ENCODE peak calls at places on chromosomes 5 and 9, in four cellular contexts. J, T, U and B are unnamed samples.

GRCh38 chr5:561408-561807 is 37.2 kb upstream of the SLC9A3 start:
- DNase-seq in J (peak; percentile 10), T (no peak), U (no peak), B (no peak)

GRCh38 chr5:52922384-52922783 is 66.8 kb upstream of the ITGA2 start:
- DNase-seq in J (no peak), T (no peak), U (no peak), B (no peak)

GRCh38 chr9:16052146-16052545 is 499.3 kb downstream of the CCDC171 start:
- DNase-seq in J (no peak), T (no peak), U (no peak), B (no peak)

GRCh38 chr9:93207326-93207814 is 23.4 kb downstream of the WNK2 start:
- DNase-seq in J (peak; percentile 73), T (no peak), U (no peak), B (peak; percentile 70)

GRCh38 chr9:105883847-105884246 is 189.5 kb downstream of the TMEM38B start:
- DNase-seq in J (no peak), T (no peak), U (no peak), B (no peak)

GRCh38 chr5:170614071-170614490 is 110.3 kb downstream of the KCNIP1 start:
- DNase-seq in J (no peak), T (no peak), U (no peak), B (no peak)

GRCh38 chr5:147490989-147491388 is 18.9 kb downstream of the DPYSL3 start:
- DNase-seq in J (no peak), T (no peak), U (no peak), B (no peak)

GRCh38 chr5:152625696-152626095 is 220.6 kb upstream of the NMUR2 start:
- DNase-seq in J (no peak), T (no peak), U (no peak), B (no peak)

GRCh38 chr5:139552893-139553575 is 8.1 kb upstream of the UBE2D2 start:
- DNase-seq in J (no peak), T (no peak), U (no peak), B (no peak)

GRCh38 chr9:105921057-105921721 is 226.8 kb downstream of the TMEM38B start:
- DNase-seq in J (no peak), T (no peak), U (no peak), B (no peak)

GRCh38 chr5:133824661-133825254 is 143.7 kb downstream of the C5orf15 start:
- DNase-seq in J (no peak), T (no peak), U (no peak), B (no peak)

GRCh38 chr5:93915142-93915553 is 173.7 kb upstream of the POU5F2 start:
- DNase-seq in J (no peak), T (no peak), U (no peak), B (no peak)

GRCh38 chr5:126633552-126633951 is 32.8 kb downstream of the PHAX start:
- DNase-seq in J (no peak), T (no peak), U (no peak), B (no peak)

GRCh38 chr5:116872986-116873385 is 298.4 kb upstream of the SEMA6A start:
- DNase-seq in J (no peak), T (no peak), U (no peak), B (no peak)

GRCh38 chr5:16819522-16820167 is 116.4 kb downstream of the MYO10 start:
- DNase-seq in J (no peak), T (no peak), U (no peak), B (no peak)

GRCh38 chr5:104909803-104910202 is 1347.2 kb upstream of the NUDT12 start:
- DNase-seq in J (no peak), T (no peak), U (no peak), B (no peak)

GRCh38 chr5:33641722-33642505 is 201.1 kb downstream of the TARS1 start:
- DNase-seq in J (no peak), T (no peak), U (no peak), B (no peak)

GRCh38 chr9:2291980-2292704 is 277.0 kb downstream of the SMARCA2 start:
- DNase-seq in J (no peak), T (no peak), U (no peak), B (no peak)

GRCh38 chr5:157222506-157223230 is 42.0 kb downstream of the ITK start:
- DNase-seq in J (no peak), T (no peak), U (no peak), B (no peak)

GRCh38 chr5:173885481-173886010 is 2.6 kb upstream of the CPEB4 start:
- DNase-seq in J (no peak), T (peak; percentile 38), U (no peak), B (no peak)

GRCh38 chr5:173321886-173322285 is 6.3 kb downstream of the STC2 start:
- DNase-seq in J (no peak), T (no peak), U (no peak), B (no peak)

GRCh38 chr9:99922711-99923030 is 16.2 kb downstream of the STX17 start:
- DNase-seq in J (no peak), T (no peak), U (no peak), B (no peak)

GRCh38 chr5:81315336-81315735 is 13.9 kb downstream of the ZCCHC9 start:
- DNase-seq in J (no peak), T (no peak), U (no peak), B (no peak)

GRCh38 chr9:121321039-121321503 is 49.0 kb downstream of the STOM start:
- DNase-seq in J (no peak), T (no peak), U (no peak), B (no peak)

GRCh38 chr9:129253820-129254381 is 75.8 kb upstream of the IER5L start:
- DNase-seq in J (peak; percentile 85), T (no peak), U (no peak), B (peak; percentile 94)

GRCh38 chr5:95350631-95351030 is 40.5 kb upstream of the FAM81B start:
- DNase-seq in J (no peak), T (no peak), U (no peak), B (no peak)

GRCh38 chr5:89729623-89730390 is 679.7 kb downstream of the CETN3 start:
- DNase-seq in J (no peak), T (no peak), U (no peak), B (no peak)

GRCh38 chr5:113292535-113292934 is 142.3 kb downstream of the TSSK1B start:
- DNase-seq in J (no peak), T (no peak), U (no peak), B (no peak)

GRCh38 chr5:113293613-113294340 is 141.0 kb downstream of the TSSK1B start:
- DNase-seq in J (no peak), T (no peak), U (no peak), B (no peak)

GRCh38 chr5:113293068-113293571 is 141.7 kb downstream of the TSSK1B start:
- DNase-seq in J (no peak), T (no peak), U (no peak), B (no peak)

GRCh38 chr5:113295111-113295539 is 139.7 kb downstream of the TSSK1B start:
- DNase-seq in J (no peak), T (no peak), U (no peak), B (no peak)

GRCh38 chr5:113294341-113295110 is 140.3 kb downstream of the TSSK1B start:
- DNase-seq in J (peak; percentile 94), T (peak; percentile 70), U (peak; percentile 13), B (peak; percentile 90)
- TF ChIP-seq POLR2A in J (no peak), T (peak; percentile 54), U (peak; percentile 89), B (peak; percentile 66)

DNA sequence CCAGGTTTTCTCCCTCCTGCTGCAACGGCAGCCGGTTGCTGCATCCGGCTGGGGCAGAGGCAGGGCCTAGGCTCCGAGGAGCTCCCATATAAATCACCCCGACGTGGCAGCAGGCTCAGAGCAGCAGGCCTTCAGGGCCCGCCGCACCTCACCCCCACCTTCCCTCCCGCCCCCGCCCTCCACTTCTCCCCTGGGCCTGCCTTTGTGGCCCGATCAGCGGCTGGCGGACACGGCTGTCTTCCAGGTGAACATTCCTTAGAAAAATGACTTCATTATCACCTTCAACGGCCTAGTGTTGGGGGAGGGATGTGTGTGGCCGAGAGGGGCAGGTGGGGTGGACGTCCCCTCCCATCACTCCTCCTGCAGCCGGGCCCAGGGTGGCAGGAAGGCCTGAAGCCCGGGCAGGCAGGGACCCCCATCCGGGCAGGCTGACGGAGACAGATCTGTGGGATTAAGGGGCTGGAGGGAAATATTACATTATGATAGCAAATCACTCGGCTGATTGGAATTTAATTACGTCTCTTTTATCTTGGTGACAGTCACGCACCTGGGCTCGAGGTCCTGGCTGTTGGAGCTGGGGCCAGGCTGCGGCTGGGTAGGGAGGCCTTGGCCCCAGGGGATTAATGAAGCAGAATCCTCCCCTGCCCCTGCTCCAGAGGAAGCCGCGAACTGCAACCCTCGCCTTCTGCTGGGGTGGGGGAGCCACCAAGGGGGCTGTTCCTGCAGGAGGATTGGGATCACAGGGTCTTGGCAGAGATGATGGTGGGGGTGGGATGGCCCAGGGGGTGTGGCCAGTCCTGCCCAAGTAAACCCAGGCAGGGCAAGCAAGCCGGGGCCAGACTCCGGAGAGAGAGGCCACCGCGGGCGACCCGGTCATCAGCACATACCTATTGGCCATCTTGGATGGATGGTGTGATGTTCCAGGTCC is 38.4 kb upstream of the RXRA start:
- DNase-seq in J (no peak), T (no peak), U (no peak), B (no peak)
- H3K4me1 ChIP-seq in J (peaks cover 9% of the 10 kb centered on the region), T (no peaks in the 10 kb centered on the region), U (peaks cover 12% of the 10 kb centered on the region), B (peaks cover 11% of the 10 kb centered on the region)

DNA sequence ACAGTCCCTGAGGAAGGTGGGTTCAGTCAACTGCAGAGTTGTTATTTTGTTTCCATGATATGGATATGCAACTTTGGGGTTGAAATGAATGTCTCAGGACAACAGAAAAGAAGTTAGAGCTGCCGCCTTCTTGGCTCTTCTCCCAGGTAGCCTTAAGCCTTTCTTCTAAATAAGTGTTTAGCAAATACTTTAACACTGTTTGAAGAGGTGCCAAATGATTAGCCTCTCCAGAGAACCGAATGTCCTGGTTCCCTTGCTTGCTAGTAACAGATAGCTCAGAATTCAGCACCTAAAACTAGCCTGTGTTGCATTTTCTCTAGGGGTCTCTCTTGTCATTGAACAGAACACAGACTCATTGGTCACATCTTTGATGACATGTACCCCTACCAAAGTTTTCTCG is 127.7 kb upstream of the PIK3R1 start:
- DNase-seq in J (no peak), T (no peak), U (no peak), B (peak; percentile 65)
- H3K27ac ChIP-seq in J (no peak overlapping the region), T (no peak overlapping the region), U (peak overlapping the region; percentile 19), B (peak overlapping the region; percentile 15)

GRCh38 chr5:62305358-62305714 is 670 bp upstream of the KIF2A start:
- DNase-seq in J (no peak), T (no peak), U (no peak), B (no peak)

GRCh38 chr5:62308439-62308838 is 2.4 kb downstream of the KIF2A start:
- DNase-seq in J (no peak), T (no peak), U (no peak), B (no peak)

GRCh38 chr5:62305715-62306493 is at the start of gene KIF2A:
- DNase-seq in J (peak; percentile 92), T (peak; percentile 83), U (peak; percentile 66), B (peak; percentile 92)

GRCh38 chr5:62307364-62307689 is 1.3 kb downstream of the KIF2A start:
- DNase-seq in J (no peak), T (no peak), U (no peak), B (no peak)

DNA sequence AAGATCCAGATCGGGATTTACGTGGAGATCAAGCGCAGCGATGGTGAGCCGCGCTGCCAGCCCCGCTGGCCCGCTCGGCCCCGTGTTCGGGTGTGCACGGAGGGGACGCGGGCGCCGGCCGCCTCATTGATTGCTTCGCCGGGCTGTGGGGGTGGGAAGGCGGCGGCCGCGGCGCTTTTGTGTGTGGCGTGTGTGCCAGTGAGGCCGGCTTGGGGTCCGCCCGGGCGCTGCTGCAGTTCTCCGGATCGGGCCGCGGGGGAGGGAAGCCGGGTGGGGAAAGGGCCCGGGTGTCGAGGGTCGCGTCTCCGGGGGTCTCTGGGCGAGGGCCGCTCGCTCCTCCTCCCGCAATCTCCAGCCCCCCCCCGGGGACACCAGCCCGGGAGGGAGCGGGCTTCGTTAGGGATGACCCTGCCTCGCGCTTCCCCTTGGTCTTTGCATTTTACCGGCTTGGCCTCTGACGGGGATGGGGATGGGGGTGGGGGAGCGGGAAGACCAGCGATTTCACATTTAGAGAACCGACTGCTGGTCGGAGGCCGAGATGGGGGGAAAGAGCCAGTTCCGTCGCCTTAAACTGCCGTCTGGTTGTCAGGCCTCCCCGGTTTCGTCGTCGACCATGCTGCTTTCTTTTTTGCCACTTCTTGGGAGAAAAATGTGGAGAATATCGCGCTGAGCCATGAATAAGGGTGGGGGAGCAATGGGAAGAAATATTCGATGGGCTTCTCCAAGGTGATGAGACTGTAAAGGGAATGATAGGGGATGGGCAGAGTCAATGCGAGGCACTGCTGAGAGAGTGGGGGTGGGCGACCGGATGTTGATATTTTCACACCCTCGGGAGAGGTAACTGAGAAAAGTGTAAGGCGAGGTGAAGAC is 723 bp downstream of the KIF2A start:
- DNase-seq in J (no peak), T (peak; percentile 76), U (no peak), B (peak; percentile 53)
- TF ChIP-seq POLR2A in J (no peak), T (no peak), U (no peak), B (no peak)